ENCODE peak calls at places on chromosomes 7 and 10, in ten cellular contexts. H is transverse colon; O is GM23338; P is pancreas; Q is tibial nerve; I is astrocyte; L is suprapubic skin; G is psoas muscle; K is naive thymus-derived CD4-positive, alpha-beta T cell; Y is upper lobe of right lung. M is an unnamed sample. For H3K4me1 and H3K36me3, the result is how much of the 10 kb centered on the place peaks cover.

GRCh38 chr10:91880310-91880709 is 29.0 kb downstream of the FGFBP3 start:
- DNase-seq in Q (no peak), P (no peak), O (peak), L (no peak), I (no peak), G (no peak), K (no peak), Y (no peak), H (no peak), M (peak)

GRCh38 chr7:138116892-138117291 is 40.6 kb downstream of the AKR1D1 start:
- DNase-seq in Y (no peak), O (no peak), L (no peak), P (no peak), I (no peak), K (no peak), H (no peak), Q (no peak), G (no peak), M (no peak)

GRCh38 chr10:90204131-90204955 is 503.0 kb downstream of the KIF20B start:
- DNase-seq in K (no peak), L (no peak), I (peak), P (no peak), O (no peak), H (no peak), Y (no peak), Q (no peak), G (no peak), M (no peak)

GRCh38 chr10:75283150-75284096 is 47.7 kb upstream of the COMTD1 start:
- DNase-seq in Y (no peak), G (no peak), L (peak), P (peak), I (peak), Q (no peak), K (no peak), H (no peak), O (peak), M (peak)

GRCh38 chr10:52020702-52021101 is 293.4 kb upstream of the DKK1 start:
- DNase-seq in I (no peak), P (no peak), H (no peak), Q (no peak), O (peak), K (no peak), G (no peak), L (no peak), Y (no peak), M (no peak)

GRCh38 chr7:147412782-147413186 is 1177.8 kb upstream of the C7orf33 start:
- DNase-seq in L (no peak), Q (no peak), H (no peak), P (no peak), O (no peak), Y (no peak), G (no peak), K (no peak), I (peak), M (peak)

GRCh38 chr7:141695803-141696289 is 6.1 kb downstream of the DENND11 start:
- DNase-seq in Q (no peak), G (no peak), Y (no peak), I (no peak), L (no peak), O (no peak), K (no peak), H (peak), P (peak), M (no peak)

GRCh38 chr10:83433705-83434104 is 705.6 kb upstream of the GHITM start:
- DNase-seq in H (no peak), I (no peak), O (no peak), G (no peak), P (no peak), L (no peak), K (no peak), Y (no peak), Q (no peak), M (no peak)

GRCh38 chr10:63522129-63522687 is 1.0 kb downstream of the REEP3 start:
- DNase-seq in L (no peak), G (no peak), P (no peak), Y (no peak), K (peak), I (peak), O (no peak), Q (no peak), H (no peak), M (no peak)

GRCh38 chr10:112848212-112848611 is 101.8 kb upstream of the TCF7L2 start:
- DNase-seq in P (no peak), H (no peak), G (no peak), K (no peak), O (no peak), Y (no peak), L (no peak), I (no peak), Q (no peak), M (no peak)

GRCh38 chr10:60203993-60204618 is 185.6 kb downstream of the ANK3 start:
- DNase-seq in O (peak), H (no peak), G (no peak), K (peak), Y (no peak), P (no peak), L (no peak), Q (no peak), I (no peak), M (peak)

GRCh38 chr10:88926484-88927249 is 25.9 kb downstream of the ACTA2 start:
- DNase-seq in L (no peak), O (no peak), H (no peak), P (no peak), Y (no peak), I (peak), K (no peak), G (no peak), Q (no peak), M (peak)

GRCh38 chr10:74993649-74994048 is 117.8 kb upstream of the SAMD8 start:
- DNase-seq in O (no peak), Y (no peak), Q (no peak), L (no peak), H (no peak), K (no peak), P (no peak), G (no peak), I (no peak), M (no peak)

GRCh38 chr7:46157931-46158330 is 236.9 kb upstream of the IGFBP3 start:
- DNase-seq in G (no peak), L (no peak), H (no peak), P (no peak), K (no peak), I (no peak), O (no peak), Y (no peak), Q (no peak), M (no peak)

GRCh38 chr7:77667459-77668090 is 28.7 kb upstream of the RSBN1L start:
- DNase-seq in K (no peak), G (no peak), Y (no peak), O (no peak), I (peak), Q (no peak), L (no peak), H (peak), P (no peak), M (no peak)

GRCh38 chr10:47225186-47225927 is 74.6 kb upstream of the GDF10 start:
- DNase-seq in I (no peak), H (no peak), O (peak), L (no peak), K (no peak), G (no peak), P (no peak), Q (no peak), Y (no peak), M (no peak)

GRCh38 chr7:107857541-107857912 is 33.5 kb upstream of the DLD start:
- DNase-seq in L (no peak), I (peak), H (no peak), K (no peak), P (peak), O (no peak), G (no peak), Q (no peak), Y (no peak), M (peak)

GRCh38 chr10:110357252-110357780 is 52.6 kb upstream of the SMNDC1 start:
- DNase-seq in O (no peak), P (no peak), K (no peak), Y (no peak), L (no peak), G (no peak), Q (no peak), H (peak), I (peak), M (peak)

GRCh38 chr7:81385370-81385769 is 384.5 kb downstream of the HGF start:
- DNase-seq in G (no peak), O (no peak), Y (no peak), L (no peak), K (no peak), H (no peak), Q (no peak), I (no peak), P (no peak), M (no peak)

GRCh38 chr7:104207348-104207730 is 474 bp downstream of the ORC5 start:
- DNase-seq in L (no peak), O (peak), G (no peak), P (no peak), I (peak), Q (no peak), H (no peak), K (no peak), Y (no peak), M (peak)

GRCh38 chr7:68309271-68309670 is 1289.0 kb upstream of the AUTS2 start:
- DNase-seq in L (no peak), Y (no peak), O (no peak), G (no peak), K (no peak), Q (no peak), P (no peak), I (no peak), H (no peak), M (no peak)

GRCh38 chr7:92632791-92633190 is 42.6 kb upstream of the FAM133B start:
- DNase-seq in Y (no peak), H (no peak), K (no peak), G (no peak), I (no peak), Q (no peak), O (no peak), P (no peak), L (no peak), M (no peak)
- H3K4me1 ChIP-seq in Y (under half), H (under half), K (under half), G (under half), I (under half), Q (under half), O (under half), P (under half), L (under half), M (under half)

GRCh38 chr7:132943645-132944044 is 138.2 kb downstream of the CHCHD3 start:
- DNase-seq in H (no peak), Y (no peak), Q (no peak), O (no peak), K (no peak), G (no peak), P (no peak), I (no peak), L (no peak), M (no peak)

GRCh38 chr7:132941905-132942304 is 140.0 kb downstream of the CHCHD3 start:
- DNase-seq in H (no peak), L (no peak), I (no peak), O (no peak), Q (no peak), K (no peak), P (no peak), G (no peak), Y (no peak), M (no peak)

GRCh38 chr7:132944774-132945173 is 137.1 kb downstream of the CHCHD3 start:
- DNase-seq in O (no peak), G (no peak), I (no peak), P (no peak), L (no peak), H (no peak), K (no peak), Q (no peak), Y (no peak), M (no peak)

GRCh38 chr7:132941433-132941832 is 140.5 kb downstream of the CHCHD3 start:
- DNase-seq in I (no peak), Y (no peak), P (no peak), L (no peak), K (no peak), H (no peak), Q (no peak), O (no peak), G (no peak), M (no peak)

DNA sequence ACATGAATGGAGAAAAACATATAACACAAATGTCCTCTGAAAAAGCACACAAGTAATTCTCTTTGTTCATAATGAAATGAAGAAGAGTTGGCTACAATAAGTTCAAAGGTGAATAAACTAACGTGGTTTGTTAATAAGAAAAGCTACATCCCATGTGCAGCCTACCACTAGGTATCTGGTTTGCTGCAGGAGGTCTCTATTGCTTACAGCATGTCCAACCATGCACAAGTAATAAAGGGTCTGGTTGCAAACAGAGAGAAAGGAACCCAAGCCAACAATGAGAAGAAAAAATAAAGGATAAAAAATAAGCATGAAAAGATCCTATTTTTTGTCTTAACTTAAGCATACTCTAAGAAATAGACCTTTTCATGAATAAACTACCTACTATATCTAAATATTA is 139.2 kb downstream of the CHCHD3 start:
- DNase-seq in O (no peak), H (no peak), I (peak), G (no peak), Y (no peak), P (no peak), L (no peak), Q (no peak), K (no peak), M (no peak)
- H3K36me3 ChIP-seq in O (under half), H (under half), I (under half), G (under half), Y (under half), P (under half), L (under half), Q (under half), K (under half), M (under half)

GRCh38 chr10:114511875-114512274 is 107.6 kb upstream of the AFAP1L2 start:
- DNase-seq in H (no peak), Q (no peak), O (no peak), L (no peak), Y (no peak), G (no peak), P (no peak), I (no peak), K (no peak), M (no peak)
- H3K4me1 ChIP-seq in H (under half), Q (under half), O (under half), L (half or more), Y (under half), G (under half), P (under half), I (under half), K (under half), M (under half)

GRCh38 chr10:133266056-133266795 is 10.4 kb downstream of the ADAM8 start:
- DNase-seq in Y (no peak), Q (no peak), I (no peak), H (no peak), G (no peak), K (no peak), P (no peak), O (no peak), L (no peak), M (no peak)
- H3K36me3 ChIP-seq in Y (under half), Q (under half), I (under half), H (under half), G (under half), K (under half), P (under half), O (under half), L (under half), M (under half)

GRCh38 chr7:112042631-112043030 is 163.6 kb downstream of the DOCK4 start:
- DNase-seq in P (no peak), K (no peak), Q (no peak), Y (no peak), L (no peak), H (no peak), I (no peak), G (no peak), O (no peak), M (no peak)
- H3K4me1 ChIP-seq in P (under half), K (under half), Q (under half), Y (under half), L (under half), H (under half), I (under half), G (under half), O (under half), M (under half)

GRCh38 chr10:73000973-73001372 is 46.4 kb upstream of the PLA2G12B start:
- DNase-seq in P (no peak), K (no peak), Y (no peak), O (no peak), L (no peak), G (no peak), H (no peak), I (no peak), Q (no peak), M (no peak)
- H3K36me3 ChIP-seq in P (under half), K (under half), Y (under half), O (under half), L (under half), G (half or more), H (under half), I (under half), Q (under half), M (under half)

DNA sequence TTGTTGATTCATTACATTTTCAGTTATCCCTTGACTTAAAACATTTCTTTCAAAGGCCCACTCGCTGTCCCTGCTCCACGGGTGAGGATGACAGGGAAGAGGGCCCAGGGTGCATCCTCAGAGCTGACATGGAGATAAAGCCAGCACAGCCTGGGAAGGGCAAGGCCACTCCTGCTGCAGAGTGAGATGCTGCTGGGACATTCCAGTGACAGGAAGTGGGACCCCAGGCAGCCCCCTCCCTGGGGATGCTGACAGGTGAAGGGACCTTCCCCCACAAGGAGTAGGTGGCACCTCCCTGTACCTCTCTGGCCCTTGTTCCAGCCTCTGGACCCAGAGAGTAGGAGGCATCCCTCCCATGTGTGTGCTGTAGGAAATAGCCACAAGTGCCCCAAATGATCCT is 97.8 kb upstream of the DDC start:
- DNase-seq in Q (no peak), I (no peak), H (no peak), G (no peak), O (no peak), Y (no peak), K (no peak), L (no peak), P (no peak), M (no peak)
- H3K4me1 ChIP-seq in Q (under half), I (under half), H (under half), G (half or more), O (under half), Y (half or more), K (half or more), L (under half), P (under half), M (under half)

GRCh38 chr10:48692748-48693147 is 8.1 kb downstream of the WDFY4 start:
- DNase-seq in G (no peak), L (no peak), I (no peak), Y (no peak), K (no peak), P (no peak), Q (no peak), H (no peak), O (no peak), M (no peak)

GRCh38 chr10:48694371-48695030 is 9.8 kb downstream of the WDFY4 start:
- DNase-seq in H (no peak), O (no peak), L (no peak), P (no peak), Q (no peak), Y (no peak), I (no peak), G (no peak), K (no peak), M (no peak)

GRCh38 chr10:48690791-48691660 is 6.4 kb downstream of the WDFY4 start:
- DNase-seq in Q (no peak), I (no peak), H (no peak), O (no peak), L (no peak), P (no peak), K (no peak), G (no peak), Y (no peak), M (no peak)

GRCh38 chr10:48693206-48693605 is 8.5 kb downstream of the WDFY4 start:
- DNase-seq in Q (no peak), O (no peak), K (no peak), P (no peak), L (no peak), I (no peak), G (no peak), H (no peak), Y (no peak), M (no peak)

GRCh38 chr10:48691812-48692528 is 7.3 kb downstream of the WDFY4 start:
- DNase-seq in G (no peak), P (no peak), O (no peak), I (no peak), Y (no peak), L (no peak), Q (no peak), H (no peak), K (no peak), M (no peak)
- H3K36me3 ChIP-seq in G (under half), P (under half), O (under half), I (under half), Y (under half), L (under half), Q (under half), H (under half), K (under half), M (under half)

GRCh38 chr7:31061185-31061584 is 9.1 kb downstream of the ADCYAP1R1 start:
- DNase-seq in K (no peak), Y (no peak), L (no peak), Q (no peak), I (no peak), G (no peak), P (no peak), O (peak), H (no peak), M (no peak)

GRCh38 chr7:31065840-31066239 is 13.7 kb downstream of the ADCYAP1R1 start:
- DNase-seq in O (no peak), K (no peak), L (no peak), I (no peak), Y (no peak), H (no peak), Q (no peak), G (no peak), P (no peak), M (no peak)

GRCh38 chr7:31065021-31065593 is 13.0 kb downstream of the ADCYAP1R1 start:
- DNase-seq in Y (no peak), P (no peak), K (no peak), O (peak), L (no peak), H (no peak), Q (no peak), G (no peak), I (no peak), M (no peak)

GRCh38 chr7:31059551-31059950 is 7.4 kb downstream of the ADCYAP1R1 start:
- DNase-seq in I (no peak), P (no peak), L (no peak), Q (no peak), O (peak), K (no peak), H (no peak), Y (no peak), G (no peak), M (no peak)

DNA sequence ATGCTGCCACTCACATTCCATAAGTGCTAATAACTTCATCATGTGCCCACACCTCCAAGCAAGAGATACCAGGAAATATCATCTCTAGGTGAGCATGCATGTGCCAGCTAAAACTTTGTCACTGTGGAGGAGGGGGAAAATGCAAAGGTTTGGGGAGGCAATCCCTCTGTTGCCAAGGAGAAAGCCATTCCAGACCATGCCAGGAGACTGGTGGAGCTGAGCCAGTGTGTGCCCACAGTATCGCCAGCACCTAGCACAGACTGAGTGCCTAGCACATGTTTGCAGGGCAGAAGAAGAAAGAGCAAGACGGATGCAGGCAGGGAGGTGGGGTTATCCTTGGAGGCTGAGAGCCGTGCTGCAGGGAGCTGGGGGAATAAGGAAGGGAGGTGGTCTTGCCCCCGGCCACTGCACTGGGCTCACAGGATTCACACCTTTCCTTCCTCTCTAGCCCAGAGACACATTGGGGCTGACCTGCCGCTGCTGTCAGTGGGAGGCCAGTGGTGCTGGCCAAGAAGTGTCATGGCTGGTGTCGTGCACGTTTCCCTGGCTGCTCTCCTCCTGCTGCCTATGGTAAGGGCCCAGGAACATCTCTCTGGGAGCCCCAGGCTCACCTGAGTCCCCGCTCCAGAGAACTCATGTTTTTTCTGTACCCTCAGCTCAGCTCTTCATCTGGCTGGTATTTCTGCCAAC is 10.8 kb downstream of the ADCYAP1R1 start:
- DNase-seq in H (no peak), P (no peak), K (no peak), O (no peak), G (no peak), Y (no peak), L (no peak), Q (no peak), I (no peak), M (no peak)
- H3K4me1 ChIP-seq in H (under half), P (under half), K (under half), O (under half), G (under half), Y (under half), L (under half), Q (under half), I (under half), M (under half)

M was measured in adipocyte.